ENCODE peak calls at places on chromosomes 11 and 22, in four cellular contexts. K, X, V and B are unnamed samples.
A peak's percentile ranks its signal among the peaks of the same experiment; 100 is the strongest.

GRCh38 chr11:102256251-102256650 is 61.0 kb upstream of the BIRC3 start:
- DNase-seq in X (no peak), K (no peak), V (no peak), B (no peak)

GRCh38 chr22:46357186-46357500 is 21.6 kb downstream of the TRMU start:
- DNase-seq in X (no peak), V (no peak), K (no peak), B (no peak)

GRCh38 chr22:37248251-37248650 is 4.2 kb upstream of the RAC2 start:
- DNase-seq in K (peak; percentile 28), X (no peak), V (no peak), B (no peak)

GRCh38 chr11:36431429-36432092 is 78.5 kb downstream of the TRAF6 start:
- DNase-seq in K (no peak), X (no peak), V (peak; percentile 76), B (peak; percentile 95)

GRCh38 chr11:62911137-62912130 is 9.7 kb downstream of the CHRM1 start:
- DNase-seq in K (no peak), X (no peak), V (no peak), B (no peak)

GRCh38 chr11:119885861-119886567 is 157.0 kb upstream of the NECTIN1 start:
- DNase-seq in K (peak; percentile 49), X (no peak), V (no peak), B (no peak)

GRCh38 chr11:118113031-118113430 is 26.3 kb upstream of the SMIM35 start:
- DNase-seq in K (no peak), V (no peak), X (no peak), B (no peak)

GRCh38 chr22:42939941-42940653 is 74.9 kb downstream of the PACSIN2 start:
- DNase-seq in X (no peak), V (no peak), K (no peak), B (peak; percentile 32)

GRCh38 chr11:4095509-4096230 is 1.1 kb downstream of the RRM1 start:
- DNase-seq in V (no peak), X (no peak), K (no peak), B (no peak)

GRCh38 chr11:19546325-19546724 is 166.3 kb upstream of the NAV2 start:
- DNase-seq in K (no peak), X (no peak), V (no peak), B (no peak)

GRCh38 chr11:33040127-33040861 is 922 bp downstream of the TCP11L1 start:
- DNase-seq in K (no peak), V (no peak), X (no peak), B (no peak)

GRCh38 chr22:44362249-44363040 is 49.7 kb upstream of the SHISAL1 start:
- DNase-seq in K (peak; percentile 7), X (no peak), V (peak; percentile 17), B (no peak)

GRCh38 chr11:12066799-12067508 is 43.4 kb upstream of the MICAL2 start:
- DNase-seq in X (no peak), K (no peak), V (no peak), B (no peak)

GRCh38 chr22:38097557-38098409 is 12.7 kb downstream of the BAIAP2L2 start:
- DNase-seq in K (no peak), V (no peak), X (no peak), B (no peak)

GRCh38 chr22:21038405-21038804 is 6.0 kb upstream of the SLC7A4 start:
- DNase-seq in X (no peak), V (no peak), K (peak; percentile 27), B (no peak)

GRCh38 chr11:6667733-6668374 is 12.2 kb upstream of the DCHS1 start:
- DNase-seq in K (no peak), X (no peak), V (no peak), B (no peak)

GRCh38 chr11:96279421-96280290 is 63.3 kb downstream of the MAML2 start:
- DNase-seq in V (no peak), X (no peak), K (no peak), B (no peak)

GRCh38 chr11:129930306-129930705 is 34.9 kb upstream of the NFRKB start:
- DNase-seq in V (no peak), K (no peak), X (no peak), B (no peak)

GRCh38 chr11:72072348-72072747 is 8.0 kb downstream of the NUMA1 start:
- DNase-seq in K (no peak), X (no peak), V (no peak), B (peak; percentile 42)

GRCh38 chr11:41461057-41461681 is 1.7 kb upstream of the LRRC4C start:
- DNase-seq in X (no peak), V (no peak), K (no peak), B (no peak)

GRCh38 chr11:27292642-27293020 is 70.4 kb downstream of the CCDC34 start:
- DNase-seq in K (no peak), X (no peak), V (no peak), B (no peak)

GRCh38 chr11:87423161-87423560 is 385.4 kb downstream of the TMEM135 start:
- DNase-seq in V (no peak), X (no peak), K (no peak), B (no peak)

GRCh38 chr11:101582242-101583052 is 1.4 kb downstream of the TRPC6 start:
- DNase-seq in V (no peak), X (no peak), K (peak; percentile 70), B (no peak)

GRCh38 chr11:43580735-43581369 is 99.7 kb upstream of the HSD17B12 start:
- DNase-seq in X (no peak), V (no peak), K (no peak), B (no peak)
- H3K27me3 ChIP-seq in X (peaks cover 16% of the 10 kb centered on the region), V (no peaks in the 10 kb centered on the region), K (peaks cover 100% of the 10 kb centered on the region), B (peaks cover 81% of the 10 kb centered on the region)

DNA sequence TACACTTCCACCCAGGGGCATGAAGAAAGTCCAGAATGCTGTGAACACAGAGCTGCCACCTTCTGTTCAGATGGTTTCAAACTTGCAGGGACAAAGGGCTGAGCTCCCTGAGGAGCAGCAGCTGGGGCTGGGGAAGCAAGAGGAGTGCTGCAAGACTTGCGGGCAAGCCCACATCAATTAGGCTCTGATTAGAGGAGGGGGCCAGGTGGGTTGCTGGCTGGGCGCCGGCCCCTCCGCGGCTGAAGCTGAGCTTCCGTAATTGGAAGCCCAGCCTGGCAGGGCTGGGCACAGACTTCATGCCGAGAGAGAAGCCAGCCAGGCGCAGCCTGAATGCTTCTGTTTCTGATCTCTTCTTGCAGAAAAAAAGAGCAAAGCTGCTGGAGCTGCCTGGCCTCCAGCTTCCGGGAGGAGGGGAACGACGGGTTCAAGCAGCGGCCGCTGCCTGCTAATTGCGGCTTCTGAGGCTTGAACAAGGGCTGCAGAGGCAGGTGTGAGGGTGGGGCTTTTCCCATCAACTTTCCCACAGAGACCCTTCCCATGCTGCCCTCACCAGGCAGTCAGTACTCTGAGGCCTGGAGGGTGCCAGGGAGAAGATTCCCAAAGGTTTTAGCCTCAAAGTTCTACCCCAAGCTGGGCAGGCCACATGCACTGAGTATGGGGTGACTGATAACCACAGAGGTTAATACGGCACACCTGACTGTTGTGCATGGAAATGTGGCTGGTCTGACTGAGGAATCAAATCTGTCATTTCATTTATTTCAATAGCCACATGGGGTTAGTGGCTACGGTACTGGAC is 91.1 kb upstream of the LMO1 start:
- DNase-seq in K (peak; percentile 76), X (no peak), V (peak; percentile 42), B (no peak)
- TF ChIP-seq CTCF in K (no peak), X (no peak), V (no peak), B (no peak)

GRCh38 chr22:41180926-41181325 is 24.2 kb upstream of the L3MBTL2 start:
- DNase-seq in X (no peak), V (no peak), K (no peak), B (no peak)
- H3K27ac ChIP-seq in X (no peak overlapping the region), V (no peak overlapping the region), K (no peak overlapping the region), B (no peak overlapping the region)

GRCh38 chr11:14258177-14258935 is 100.6 kb downstream of the RRAS2 start:
- DNase-seq in V (no peak), X (no peak), K (no peak), B (no peak)
- H3K27me3 ChIP-seq in V (no peaks in the 10 kb centered on the region), X (no peaks in the 10 kb centered on the region), K (peaks cover 30% of the 10 kb centered on the region), B (peaks cover 20% of the 10 kb centered on the region)

DNA sequence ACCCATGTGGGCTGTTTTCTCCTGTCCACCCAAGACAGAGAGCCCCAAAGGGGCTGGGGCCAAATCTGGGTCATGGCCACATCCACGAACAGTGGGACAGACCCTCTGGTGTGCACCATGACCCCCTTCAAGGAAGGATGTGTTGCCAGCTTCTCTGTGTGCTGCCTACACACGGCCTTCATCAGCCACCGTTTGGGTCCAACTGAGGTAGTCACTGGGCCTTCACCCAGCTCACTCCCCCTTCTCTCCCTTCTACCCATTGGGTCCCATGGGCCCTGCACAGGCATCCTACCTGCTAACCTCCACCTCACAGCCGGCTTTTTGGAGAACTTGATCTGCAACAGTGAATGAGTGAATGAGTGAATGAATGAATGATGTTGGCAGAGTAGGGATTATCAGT is 1484.9 kb downstream of the BRD1 start:
- DNase-seq in V (peak; percentile 17), K (peak; percentile 38), X (no peak), B (no peak)
- TF ChIP-seq CTCF in V (no peak), K (no peak), X (no peak), B (no peak)

GRCh38 chr11:67398661-67399563 is 2.7 kb downstream of the PPP1CA start:
- DNase-seq in V (no peak), K (peak; percentile 80), X (no peak), B (no peak)

GRCh38 chr11:67401495-67402191 is at the start of gene PPP1CA:
- DNase-seq in K (peak; percentile 98), X (peak; percentile 62), V (peak; percentile 95), B (peak; percentile 65)

GRCh38 chr11:67397986-67398660 is 3.5 kb downstream of the PPP1CA start:
- DNase-seq in X (no peak), V (no peak), K (no peak), B (no peak)

GRCh38 chr11:67400942-67401494 is 640 bp downstream of the PPP1CA start:
- DNase-seq in V (no peak), K (no peak), X (no peak), B (no peak)

DNA sequence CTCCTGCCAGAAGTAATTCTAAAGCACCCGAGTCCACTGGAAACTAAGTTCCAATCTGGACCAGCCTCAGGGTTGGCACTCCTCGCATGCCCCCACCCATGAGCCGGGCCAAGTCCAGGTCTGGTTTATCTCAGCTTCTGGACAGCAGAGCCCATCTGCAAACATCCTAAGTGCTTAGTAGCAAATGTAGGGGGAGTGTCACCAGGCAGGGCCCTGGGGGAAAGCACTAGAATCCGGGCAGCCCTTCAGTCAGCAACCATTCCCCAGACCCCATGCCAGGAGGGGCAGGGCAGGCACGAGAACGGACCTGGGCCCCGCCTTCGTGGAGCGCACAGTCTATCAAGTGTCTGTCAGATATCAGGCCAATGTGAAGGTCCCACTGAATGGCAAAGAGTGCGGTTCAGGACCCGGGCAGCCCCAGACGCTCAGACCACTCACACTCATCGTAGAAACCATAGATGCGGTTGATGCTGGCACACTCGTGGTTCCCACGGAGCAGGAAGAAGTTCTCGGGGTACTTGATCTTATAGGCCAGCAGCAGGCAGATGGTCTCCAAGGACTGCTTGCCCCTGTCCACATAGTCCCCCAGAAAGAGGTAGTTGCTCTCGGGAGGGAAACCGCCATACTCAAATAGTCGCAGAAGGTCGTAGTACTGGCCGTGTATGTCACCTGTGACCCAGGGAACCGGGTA is 1.3 kb downstream of the PPP1CA start:
- DNase-seq in K (peak; percentile 82), X (no peak), V (no peak), B (no peak)
- H3K27ac ChIP-seq in K (peak overlapping the region; percentile 95), X (peak overlapping the region; percentile 90), V (no peak overlapping the region), B (no peak overlapping the region)

GRCh38 chr11:69468236-69468635 is 13.2 kb upstream of the LINC01488 start:
- DNase-seq in X (no peak), K (peak; percentile 50), V (no peak), B (no peak)

GRCh38 chr11:69470793-69471192 is 10.7 kb upstream of the LINC01488 start:
- DNase-seq in X (no peak), V (no peak), K (peak; percentile 54), B (no peak)

GRCh38 chr11:69467646-69468045 is 13.8 kb upstream of the LINC01488 start:
- DNase-seq in X (no peak), V (no peak), K (peak; percentile 47), B (no peak)

GRCh38 chr11:69470301-69470700 is 11.2 kb upstream of the LINC01488 start:
- DNase-seq in X (no peak), V (no peak), K (peak; percentile 47), B (no peak)

GRCh38 chr11:69468911-69469885 is 12.3 kb upstream of the LINC01488 start:
- DNase-seq in X (no peak), K (peak; percentile 54), V (no peak), B (no peak)
- H3K27me3 ChIP-seq in X (no peaks in the 10 kb centered on the region), K (peaks cover 14% of the 10 kb centered on the region), V (no peaks in the 10 kb centered on the region), B (no peaks in the 10 kb centered on the region)